ENCODE peak calls at places on chromosomes 2 and 18, in six cellular contexts. I is psoas muscle, M is GM12878, Q is PC-3, L is IMR-90, N is right lobe of liver. S is an unnamed sample.

GRCh38 chr2:65402339-65402738 is 30.1 kb downstream of the SPRED2 start:
- DNase-seq in I (no peak), M (no peak), Q (no peak), L (peak; percentile 39), N (no peak), S (no peak)

GRCh38 chr2:239945751-239946569 is 79.2 kb downstream of the NDUFA10 start:
- DNase-seq in I (peak; percentile 23), M (no peak), Q (no peak), L (no peak), N (peak; percentile 43), S (peak; percentile 1)

GRCh38 chr18:41899535-41899934 is 55.5 kb upstream of the PIK3C3 start:
- DNase-seq in I (no peak), M (no peak), Q (peak; percentile 27), L (no peak), N (no peak), S (no peak)

GRCh38 chr2:239864247-239865058 is 160.7 kb downstream of the NDUFA10 start:
- DNase-seq in I (no peak), M (no peak), Q (no peak), L (no peak), N (no peak), S (no peak)

GRCh38 chr2:182047544-182047943 is 61.9 kb downstream of the PPP1R1C start:
- DNase-seq in I (no peak), M (no peak), Q (no peak), L (no peak), N (no peak), S (no peak)

GRCh38 chr2:173134703-173135102 is 59.1 kb downstream of the MAP3K20 start:
- DNase-seq in I (no peak), M (no peak), Q (no peak), L (no peak), N (no peak), S (no peak)

GRCh38 chr2:234761910-234762309 is 189.9 kb upstream of the SH3BP4 start:
- DNase-seq in I (no peak), M (no peak), Q (no peak), L (no peak), N (no peak), S (no peak)

GRCh38 chr2:128531856-128532255 is 213.2 kb upstream of the HS6ST1 start:
- DNase-seq in I (no peak), M (no peak), Q (peak; percentile 3), L (no peak), N (no peak), S (no peak)

GRCh38 chr18:24270358-24270936 is 127.2 kb downstream of the OSBPL1A start:
- DNase-seq in I (no peak), M (no peak), Q (peak; percentile 25), L (peak; percentile 8), N (no peak), S (no peak)

GRCh38 chr2:233404227-233404626 is 49.9 kb downstream of the DGKD start:
- DNase-seq in I (no peak), M (no peak), Q (peak; percentile 77), L (peak; percentile 48), N (no peak), S (no peak)

GRCh38 chr2:213696427-213696826 is 412.2 kb downstream of the SPAG16 start:
- DNase-seq in I (no peak), M (no peak), Q (no peak), L (no peak), N (no peak), S (no peak)

GRCh38 chr18:79454034-79454735 is 58.5 kb downstream of the NFATC1 start:
- DNase-seq in I (no peak), M (no peak), Q (no peak), L (peak; percentile 10), N (no peak), S (no peak)

GRCh38 chr2:39897273-39897672 is 118.2 kb upstream of the THUMPD2 start:
- DNase-seq in I (no peak), M (no peak), Q (no peak), L (no peak), N (no peak), S (no peak)

GRCh38 chr2:231684314-231685223 is 23.8 kb upstream of the PTMA start:
- DNase-seq in I (no peak), M (no peak), Q (no peak), L (no peak), N (no peak), S (peak; percentile 76)

GRCh38 chr2:231711677-231712461 is 3.5 kb downstream of the PTMA start:
- DNase-seq in I (peak; percentile 44), M (no peak), Q (no peak), L (no peak), N (no peak), S (no peak)

GRCh38 chr2:98269274-98269673 is 77.0 kb upstream of the CNGA3 start:
- DNase-seq in I (no peak), M (no peak), Q (peak; percentile 72), L (peak; percentile 63), N (no peak), S (no peak)
- H3K27ac ChIP-seq in I (no peak overlapping the region), M (no peak overlapping the region), Q (no peak overlapping the region), L (no peak overlapping the region), N (no peak overlapping the region), S (no peak overlapping the region)

DNA sequence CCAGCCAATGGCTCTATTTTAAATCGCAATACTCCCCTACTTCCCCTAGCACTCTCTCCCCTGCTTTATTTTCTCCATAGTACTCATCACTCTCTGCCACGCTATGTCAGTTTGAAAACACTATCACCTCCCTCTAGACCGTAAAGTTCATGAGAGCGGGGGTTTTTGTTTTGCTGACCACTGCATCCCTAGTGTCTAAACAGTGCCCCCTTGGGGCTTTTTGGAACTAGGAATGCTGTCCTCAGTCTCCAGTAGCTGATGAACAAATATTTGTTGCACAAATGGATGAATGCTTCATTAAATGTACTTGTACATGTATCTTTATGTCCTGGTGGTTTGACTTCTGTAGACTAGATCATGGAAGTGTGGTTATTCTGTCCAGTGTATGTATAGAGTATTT is 44.2 kb downstream of the ATOH8 start:
- DNase-seq in I (no peak), M (no peak), Q (peak; percentile 44), L (peak; percentile 49), N (no peak), S (no peak)
- TF ChIP-seq CTCF in I (peak; percentile 46), M (peak; percentile 8), Q (peak; percentile 68), L (peak; percentile 64), N (peak; percentile 56), S (peak; percentile 63)

DNA sequence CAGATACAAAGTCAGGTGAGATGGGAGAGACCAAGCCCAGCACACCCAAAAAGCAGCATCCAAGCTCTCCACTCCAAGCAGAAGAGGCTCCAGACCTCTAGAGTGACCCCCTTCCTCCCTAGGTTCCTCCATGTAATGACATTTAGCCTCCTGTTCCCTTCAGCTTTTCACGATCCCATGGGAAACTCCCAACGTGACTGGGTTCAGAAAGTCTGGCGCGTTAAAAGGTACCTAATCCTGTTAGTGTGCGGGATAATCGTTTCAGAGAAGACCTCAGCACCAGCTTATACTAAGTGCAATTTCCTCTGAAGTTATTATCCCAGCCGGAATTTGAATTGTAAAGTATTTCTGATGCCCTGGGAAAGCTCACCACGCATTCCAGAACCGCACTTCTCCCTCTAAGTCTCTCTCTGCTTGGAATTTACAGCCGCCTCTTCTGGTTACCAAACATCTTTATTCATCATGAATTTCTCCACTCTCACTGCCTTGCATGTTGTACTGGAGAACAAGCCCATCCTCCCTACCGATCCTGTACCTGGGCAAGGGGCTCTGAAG is 46.9 kb downstream of the CCBE1 start:
- DNase-seq in I (no peak), M (no peak), Q (no peak), L (peak; percentile 39), N (no peak), S (no peak)
- H3K27ac ChIP-seq in I (no peak overlapping the region), M (no peak overlapping the region), Q (no peak overlapping the region), L (no peak overlapping the region), N (no peak overlapping the region), S (no peak overlapping the region)

DNA sequence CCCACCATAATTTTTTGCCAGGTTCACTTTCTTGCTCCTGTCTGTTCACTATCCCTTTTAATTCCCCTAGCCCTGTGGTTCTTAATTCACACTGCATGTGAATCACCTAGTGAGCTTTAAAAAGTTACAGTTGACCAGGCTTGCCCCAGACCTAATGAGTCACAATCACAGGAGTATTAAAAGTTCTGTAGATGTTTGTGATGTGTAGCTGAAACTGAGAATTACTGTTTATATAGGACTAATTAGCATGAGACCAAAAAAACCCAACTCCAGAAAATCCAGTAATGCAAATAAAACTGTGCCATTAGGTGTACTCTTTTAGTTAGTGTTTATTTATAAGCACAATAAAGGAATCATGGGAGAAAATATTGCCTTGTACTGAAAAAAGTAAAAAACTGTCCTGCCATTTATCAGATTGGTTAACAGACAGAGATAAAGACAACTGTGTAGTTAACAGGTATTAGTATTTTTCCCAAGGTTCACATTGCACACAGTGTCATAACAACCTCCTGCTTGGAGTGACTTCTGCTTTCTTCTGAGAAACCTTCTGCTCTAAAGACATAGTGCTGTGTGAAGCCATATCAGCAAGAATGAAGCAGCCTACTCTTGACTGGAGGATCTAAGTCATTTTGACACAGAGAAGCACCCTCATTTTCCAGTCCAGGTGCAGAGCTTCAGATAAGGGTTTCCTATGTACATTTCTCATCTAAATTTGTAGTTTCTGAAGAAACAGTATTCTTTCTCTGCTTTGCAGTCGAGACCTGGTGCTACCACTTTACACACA is 39.0 kb downstream of the VAPA start:
- DNase-seq in I (no peak), M (no peak), Q (no peak), L (no peak), N (no peak), S (no peak)
- TF ChIP-seq CTCF in I (no peak), M (no peak), Q (no peak), L (no peak), N (no peak), S (no peak)

DNA sequence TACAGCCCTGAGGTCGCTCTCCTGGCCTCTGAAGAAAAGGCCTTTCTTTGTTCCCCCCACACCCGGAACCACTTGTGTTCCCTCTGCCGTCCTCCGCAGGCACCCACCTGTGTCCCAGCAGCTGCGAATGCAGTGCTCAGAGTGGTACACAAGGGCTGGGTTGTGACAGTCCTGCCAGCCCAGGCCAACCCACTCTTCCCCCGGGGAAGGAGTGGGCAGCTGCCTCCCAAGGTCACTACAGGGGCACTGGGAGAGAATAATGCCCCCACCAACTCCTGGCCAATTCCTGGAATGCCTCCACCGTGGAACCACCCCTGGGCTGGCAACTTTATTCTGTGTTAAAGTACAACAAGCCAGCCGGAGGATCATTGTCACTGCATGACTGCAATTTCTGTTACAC is 10.0 kb downstream of the GYPC start:
- DNase-seq in I (no peak), M (no peak), Q (no peak), L (no peak), N (no peak), S (no peak)
- H3K27ac ChIP-seq in I (peak overlapping the region; percentile 63), M (peak overlapping the region; percentile 56), Q (no peak overlapping the region), L (no peak overlapping the region), N (no peak overlapping the region), S (no peak overlapping the region)

GRCh38 chr2:211281430-211282073 is 725.2 kb downstream of the CPS1 start:
- DNase-seq in I (no peak), M (no peak), Q (peak; percentile 7), L (no peak), N (no peak), S (no peak)
- TF ChIP-seq CTCF in I (no peak), M (no peak), Q (no peak), L (no peak), N (no peak), S (no peak)

S was measured in dorsolateral prefrontal cortex.